ENCODE peak calls at places on chromosomes 7 and 10, in nine cellular contexts. P is GM04503; N is mesendoderm; D is activated naive CD4-positive, alpha-beta T cell treated with anti-CD3 and anti-CD28 coated beads for 36 hours; F is stimulated activated CD4-positive, alpha-beta T cell treated with anti-CD3 and anti-CD28 coated beads, Interleukin-12 subunit alpha, Interleukin-12 subunit beta, amount 100 ng/mL, for 48 hours; E is stimulated activated CD8-positive, alpha-beta memory T cell treated with anti-CD3 and anti-CD28 coated beads, Interleukin-7, amount 100 ng/mL, for 4 hours; J is neural crest cell; M is activated CD4-positive, alpha-beta T cell treated with anti-CD3 and anti-CD28 coated beads, Interleukin-2, amount 50 U/mL, for 1 hour; W is cortex of kidney. G is an unnamed sample.
A peak's percentile ranks its signal among the peaks of the same experiment; 100 is the strongest.

GRCh38 chr10:120782336-120782735 is 68.8 kb upstream of the WDR11 start:
- DNase-seq in P (no peak), N (no peak), D (no peak), F (no peak), E (no peak), J (no peak), M (no peak), W (no peak), G (no peak)

GRCh38 chr7:54259185-54259584 is 283.0 kb upstream of the VSTM2A start:
- DNase-seq in P (no peak), N (no peak), D (no peak), F (no peak), E (no peak), J (no peak), M (no peak), W (no peak), G (no peak)

GRCh38 chr7:87231243-87231642 is 11.7 kb upstream of the TMEM243 start:
- DNase-seq in P (no peak), N (no peak), D (no peak), F (no peak), E (no peak), J (no peak), M (no peak), W (no peak), G (no peak)

GRCh38 chr10:86234553-86235270 is 131.9 kb downstream of the GRID1 start:
- DNase-seq in P (no peak), N (peak; percentile 75), D (no peak), F (no peak), E (no peak), J (no peak), M (no peak), W (no peak), G (no peak)

GRCh38 chr7:157397751-157398691 is 61.2 kb downstream of the DNAJB6 start:
- DNase-seq in P (peak; percentile 50), N (peak; percentile 81), D (peak; percentile 31), F (no peak), E (no peak), J (peak; percentile 29), M (peak; percentile 21), W (no peak), G (peak; percentile 36)

GRCh38 chr10:22624289-22624738 is 90.1 kb downstream of the PIP4K2A start:
- DNase-seq in P (peak; percentile 59), N (peak; percentile 87), D (no peak), F (no peak), E (no peak), J (no peak), M (no peak), W (no peak), G (peak; percentile 60)

GRCh38 chr7:123749537-123749857 is 694 bp upstream of the WASL start:
- DNase-seq in P (peak; percentile 25), N (no peak), D (peak; percentile 63), F (no peak), E (peak; percentile 17), J (no peak), M (no peak), W (no peak), G (peak; percentile 80)

GRCh38 chr10:73886625-73887024 is 12.3 kb upstream of the CAMK2G start:
- DNase-seq in P (no peak), N (peak; percentile 50), D (no peak), F (no peak), E (no peak), J (no peak), M (no peak), W (no peak), G (no peak)

GRCh38 chr10:7302393-7303054 is 108.3 kb downstream of the SFMBT2 start:
- DNase-seq in P (peak; percentile 22), N (no peak), D (no peak), F (no peak), E (no peak), J (no peak), M (no peak), W (no peak), G (peak; percentile 54)

GRCh38 chr10:123965973-123966895 is 74.6 kb upstream of the CPXM2 start:
- DNase-seq in P (no peak), N (no peak), D (no peak), F (no peak), E (no peak), J (no peak), M (no peak), W (no peak), G (no peak)

GRCh38 chr7:130430841-130431713 is 9.7 kb downstream of the CEP41 start:
- DNase-seq in P (peak; percentile 71), N (no peak), D (no peak), F (no peak), E (no peak), J (no peak), M (no peak), W (no peak), G (no peak)

GRCh38 chr10:60810437-60811182 is 32.3 kb downstream of the CDK1 start:
- DNase-seq in P (no peak), N (no peak), D (no peak), F (no peak), E (no peak), J (no peak), M (no peak), W (no peak), G (no peak)

GRCh38 chr7:28490831-28491230 is 78.5 kb downstream of the CREB5 start:
- DNase-seq in P (no peak), N (no peak), D (no peak), F (no peak), E (no peak), J (no peak), M (no peak), W (no peak), G (no peak)

GRCh38 chr10:131844546-131845084 is 56.2 kb upstream of the PPP2R2D start:
- DNase-seq in P (no peak), N (no peak), D (no peak), F (no peak), E (no peak), J (no peak), M (no peak), W (no peak), G (no peak)

GRCh38 chr7:129434846-129435318 is 650 bp downstream of the STRIP2 start:
- DNase-seq in P (no peak), N (peak; percentile 49), D (no peak), F (no peak), E (no peak), J (no peak), M (no peak), W (no peak), G (no peak)

GRCh38 chr10:129962092-129962494 is 2.0 kb downstream of the EBF3 start:
- DNase-seq in P (no peak), N (peak; percentile 64), D (no peak), F (no peak), E (no peak), J (no peak), M (no peak), W (no peak), G (no peak)

GRCh38 chr10:14074062-14074884 is 256.5 kb downstream of the FRMD4A start:
- DNase-seq in P (peak; percentile 100), N (no peak), D (no peak), F (no peak), E (no peak), J (no peak), M (no peak), W (no peak), G (peak; percentile 58)

GRCh38 chr7:47218378-47219176 is 363.3 kb downstream of the TNS3 start:
- DNase-seq in P (peak; percentile 73), N (no peak), D (no peak), F (no peak), E (no peak), J (no peak), M (no peak), W (no peak), G (no peak)

GRCh38 chr10:119680050-119680449 is 28.9 kb downstream of the BAG3 start:
- DNase-seq in P (no peak), N (no peak), D (no peak), F (no peak), E (no peak), J (no peak), M (no peak), W (no peak), G (peak; percentile 36)

GRCh38 chr10:113103131-113103830 is 153.2 kb downstream of the TCF7L2 start:
- DNase-seq in P (peak; percentile 77), N (no peak), D (no peak), F (no peak), E (no peak), J (no peak), M (no peak), W (no peak), G (no peak)

GRCh38 chr10:184911-185310 is 49.7 kb downstream of the ZMYND11 start:
- DNase-seq in P (no peak), N (no peak), D (no peak), F (no peak), E (no peak), J (no peak), M (no peak), W (no peak), G (no peak)

GRCh38 chr10:43968961-43969360 is 320.3 kb upstream of the ZNF32 start:
- DNase-seq in P (no peak), N (no peak), D (no peak), F (no peak), E (no peak), J (no peak), M (no peak), W (no peak), G (no peak)

GRCh38 chr7:74449809-74450397 is 3.8 kb upstream of the GTF2IRD1 start:
- DNase-seq in P (no peak), N (peak; percentile 84), D (peak; percentile 81), F (peak; percentile 52), E (peak; percentile 29), J (peak; percentile 82), M (peak; percentile 64), W (no peak), G (peak; percentile 49)

GRCh38 chr7:154927624-154928125 is 75.2 kb downstream of the PAXIP1 start:
- DNase-seq in P (peak; percentile 31), N (peak; percentile 86), D (peak; percentile 91), F (peak; percentile 51), E (peak; percentile 72), J (peak; percentile 62), M (peak; percentile 75), W (no peak), G (peak; percentile 83)

GRCh38 chr10:19518109-19518508 is 298.1 kb upstream of the PLXDC2 start:
- DNase-seq in P (no peak), N (no peak), D (no peak), F (no peak), E (no peak), J (no peak), M (no peak), W (no peak), G (no peak)

GRCh38 chr7:131034166-131034881 is 293.4 kb upstream of the MKLN1 start:
- DNase-seq in P (no peak), N (no peak), D (peak; percentile 65), F (no peak), E (no peak), J (no peak), M (no peak), W (no peak), G (no peak)

GRCh38 chr10:22308390-22308789 is 7.8 kb upstream of the COMMD3 start:
- DNase-seq in P (no peak), N (no peak), D (peak; percentile 70), F (no peak), E (no peak), J (no peak), M (no peak), W (no peak), G (peak; percentile 28)

GRCh38 chr10:10644317-10645111 is 373.2 kb upstream of the CELF2 start:
- DNase-seq in P (no peak), N (no peak), D (no peak), F (no peak), E (no peak), J (no peak), M (no peak), W (no peak), G (peak; percentile 5)

GRCh38 chr7:157853076-157853788 is 516.4 kb downstream of the DNAJB6 start:
- DNase-seq in P (no peak), N (no peak), D (no peak), F (no peak), E (no peak), J (no peak), M (no peak), W (no peak), G (no peak)

G was measured in NCI-H460.